ENCODE peak calls at places on chromosomes 5 and 9, in seven cellular contexts. One of them, this sample, is unnamed. For H3K4me1, the result is how much of the 10 kb centered on the place peaks cover.

GRCh38 chr9:35910613-35911488 is 1.6 kb downstream of the SPAAR start:
- DNase-seq in osteoblast: peak
- DNase-seq in mammary epithelial cell: peak
- DNase-seq in fibroblast of lung: peak
- DNase-seq in kidney: peak
- DNase-seq in PC-3: peak
- DNase-seq in keratinocyte: no peak
- DNase-seq in this sample: peak

GRCh38 chr9:79944991-79945390 is 373.2 kb downstream of the TLE4 start:
- DNase-seq in fibroblast of lung: no peak
- DNase-seq in kidney: no peak
- DNase-seq in PC-3: no peak
- DNase-seq in osteoblast: no peak
- DNase-seq in mammary epithelial cell: no peak
- DNase-seq in keratinocyte: no peak
- DNase-seq in this sample: no peak

GRCh38 chr5:81776258-81776657 is 25.4 kb upstream of the SSBP2 start:
- DNase-seq in osteoblast: no peak
- DNase-seq in keratinocyte: no peak
- DNase-seq in PC-3: no peak
- DNase-seq in fibroblast of lung: no peak
- DNase-seq in mammary epithelial cell: no peak
- DNase-seq in kidney: no peak
- DNase-seq in this sample: no peak

GRCh38 chr5:101664071-101664791 is 631.9 kb downstream of the SLCO4C1 start:
- DNase-seq in mammary epithelial cell: no peak
- DNase-seq in PC-3: no peak
- DNase-seq in kidney: no peak
- DNase-seq in osteoblast: no peak
- DNase-seq in fibroblast of lung: no peak
- DNase-seq in keratinocyte: no peak
- DNase-seq in this sample: no peak

GRCh38 chr5:19866088-19866446 is 121.9 kb downstream of the CDH18 start:
- DNase-seq in osteoblast: no peak
- DNase-seq in fibroblast of lung: no peak
- DNase-seq in PC-3: no peak
- DNase-seq in mammary epithelial cell: peak
- DNase-seq in kidney: no peak
- DNase-seq in keratinocyte: no peak
- DNase-seq in this sample: no peak

GRCh38 chr5:67092447-67093023 is 104.1 kb downstream of the CD180 start:
- DNase-seq in PC-3: peak
- DNase-seq in keratinocyte: no peak
- DNase-seq in osteoblast: no peak
- DNase-seq in kidney: no peak
- DNase-seq in fibroblast of lung: no peak
- DNase-seq in mammary epithelial cell: no peak
- DNase-seq in this sample: no peak

GRCh38 chr5:112917453-112918005 is 4.5 kb downstream of the REEP5 start:
- DNase-seq in kidney: no peak
- DNase-seq in keratinocyte: no peak
- DNase-seq in osteoblast: no peak
- DNase-seq in PC-3: peak
- DNase-seq in mammary epithelial cell: no peak
- DNase-seq in fibroblast of lung: peak
- DNase-seq in this sample: peak

GRCh38 chr5:72994578-72994977 is 38.7 kb downstream of the FCHO2 start:
- DNase-seq in PC-3: no peak
- DNase-seq in mammary epithelial cell: no peak
- DNase-seq in keratinocyte: no peak
- DNase-seq in kidney: no peak
- DNase-seq in fibroblast of lung: no peak
- DNase-seq in osteoblast: no peak
- DNase-seq in this sample: no peak

GRCh38 chr5:32498484-32498883 is 53.9 kb upstream of the ZFR start:
- DNase-seq in kidney: no peak
- DNase-seq in osteoblast: no peak
- DNase-seq in keratinocyte: no peak
- DNase-seq in fibroblast of lung: no peak
- DNase-seq in PC-3: no peak
- DNase-seq in mammary epithelial cell: no peak
- DNase-seq in this sample: no peak

GRCh38 chr9:95073042-95073607 is 244.4 kb downstream of the FANCC start:
- DNase-seq in PC-3: peak
- DNase-seq in mammary epithelial cell: no peak
- DNase-seq in keratinocyte: no peak
- DNase-seq in osteoblast: peak
- DNase-seq in fibroblast of lung: no peak
- DNase-seq in kidney: no peak
- DNase-seq in this sample: peak

GRCh38 chr5:125894383-125894782 is 528.8 kb upstream of the GRAMD2B start:
- DNase-seq in PC-3: no peak
- DNase-seq in keratinocyte: no peak
- DNase-seq in fibroblast of lung: peak
- DNase-seq in kidney: no peak
- DNase-seq in mammary epithelial cell: peak
- DNase-seq in osteoblast: no peak
- DNase-seq in this sample: no peak

GRCh38 chr5:180253036-180253824 is 38.7 kb downstream of the MAPK9 start:
- DNase-seq in fibroblast of lung: no peak
- DNase-seq in kidney: peak
- DNase-seq in osteoblast: no peak
- DNase-seq in mammary epithelial cell: peak
- DNase-seq in PC-3: no peak
- DNase-seq in keratinocyte: no peak
- DNase-seq in this sample: no peak

DNA sequence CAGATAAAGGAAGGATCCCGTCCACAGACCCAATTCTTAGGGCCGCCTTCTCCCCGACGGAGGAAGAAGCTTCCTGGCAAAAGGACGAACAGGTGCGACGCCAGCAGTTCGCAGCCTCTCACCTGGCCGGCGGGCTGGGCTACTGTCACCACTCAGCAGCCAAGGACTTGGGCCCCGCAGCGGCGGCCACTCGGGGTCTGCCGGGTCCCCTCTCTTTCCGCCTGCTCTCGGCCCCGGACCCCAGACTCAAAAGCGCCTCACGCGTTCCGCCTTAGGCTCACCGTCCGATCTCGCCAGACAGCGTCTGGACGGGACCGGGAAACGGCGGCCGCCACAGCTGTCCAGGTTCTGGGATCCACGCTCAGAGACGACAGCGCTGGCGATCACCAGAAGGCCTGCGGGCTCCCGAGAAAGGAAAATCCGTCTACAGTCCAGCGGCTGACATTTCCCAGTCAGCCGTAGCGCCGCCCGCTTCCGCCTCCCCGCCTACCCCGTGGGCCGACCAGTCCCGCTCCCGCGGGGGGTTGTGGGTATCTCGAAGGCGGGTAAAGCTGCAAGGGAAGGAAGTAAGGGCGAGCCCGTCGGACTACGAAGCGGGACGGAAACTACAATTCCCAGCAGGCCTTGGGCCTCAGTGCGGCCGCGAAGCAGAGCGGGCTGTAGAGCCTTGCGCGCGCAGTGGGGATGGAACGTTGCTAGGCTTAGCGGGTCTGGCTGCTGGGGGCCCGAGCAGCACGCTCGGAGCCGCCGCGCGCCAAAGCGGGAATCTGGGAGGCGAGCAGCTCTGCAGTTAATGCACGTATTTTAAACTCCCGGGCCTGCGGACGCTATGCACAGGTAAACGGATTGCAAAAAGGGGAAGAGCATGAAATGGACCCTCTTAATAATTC is at the start of the genes LMBRD2 and SKP2:
- DNase-seq in PC-3: peak
- DNase-seq in osteoblast: peak
- DNase-seq in kidney: peak
- DNase-seq in fibroblast of lung: peak
- DNase-seq in keratinocyte: peak
- DNase-seq in mammary epithelial cell: peak
- DNase-seq in this sample: peak
- H3K4me1 ChIP-seq in PC-3: under half
- H3K4me1 ChIP-seq in osteoblast: under half
- H3K4me1 ChIP-seq in kidney: under half
- H3K4me1 ChIP-seq in fibroblast of lung: under half
- H3K4me1 ChIP-seq in keratinocyte: under half
- H3K4me1 ChIP-seq in mammary epithelial cell: under half
- H3K4me1 ChIP-seq in this sample: under half

GRCh38 chr5:158876263-158876942 is 223.3 kb downstream of the EBF1 start:
- DNase-seq in osteoblast: no peak
- DNase-seq in fibroblast of lung: no peak
- DNase-seq in PC-3: no peak
- DNase-seq in kidney: no peak
- DNase-seq in keratinocyte: no peak
- DNase-seq in mammary epithelial cell: no peak
- DNase-seq in this sample: peak
- H3K4me1 ChIP-seq in osteoblast: under half
- H3K4me1 ChIP-seq in fibroblast of lung: under half
- H3K4me1 ChIP-seq in PC-3: under half
- H3K4me1 ChIP-seq in kidney: under half
- H3K4me1 ChIP-seq in keratinocyte: under half
- H3K4me1 ChIP-seq in mammary epithelial cell: under half
- H3K4me1 ChIP-seq in this sample: under half

GRCh38 chr9:93479726-93480125 is 26.3 kb upstream of the FAM120AOS start:
- DNase-seq in mammary epithelial cell: no peak
- DNase-seq in fibroblast of lung: no peak
- DNase-seq in kidney: no peak
- DNase-seq in osteoblast: no peak
- DNase-seq in PC-3: no peak
- DNase-seq in keratinocyte: no peak
- DNase-seq in this sample: peak

GRCh38 chr9:93480262-93480661 is 26.9 kb upstream of the FAM120AOS start:
- DNase-seq in PC-3: no peak
- DNase-seq in mammary epithelial cell: no peak
- DNase-seq in kidney: no peak
- DNase-seq in osteoblast: no peak
- DNase-seq in keratinocyte: no peak
- DNase-seq in fibroblast of lung: no peak
- DNase-seq in this sample: no peak

GRCh38 chr9:93486269-93486668 is 32.9 kb upstream of the FAM120AOS start:
- DNase-seq in kidney: no peak
- DNase-seq in keratinocyte: no peak
- DNase-seq in osteoblast: peak
- DNase-seq in PC-3: no peak
- DNase-seq in mammary epithelial cell: no peak
- DNase-seq in fibroblast of lung: no peak
- DNase-seq in this sample: peak

GRCh38 chr9:93480728-93481324 is 27.4 kb upstream of the FAM120AOS start:
- DNase-seq in osteoblast: peak
- DNase-seq in mammary epithelial cell: no peak
- DNase-seq in PC-3: no peak
- DNase-seq in fibroblast of lung: no peak
- DNase-seq in kidney: no peak
- DNase-seq in keratinocyte: no peak
- DNase-seq in this sample: no peak

GRCh38 chr9:93483497-93483896 is 30.1 kb upstream of the FAM120AOS start:
- DNase-seq in mammary epithelial cell: no peak
- DNase-seq in osteoblast: no peak
- DNase-seq in fibroblast of lung: no peak
- DNase-seq in PC-3: no peak
- DNase-seq in kidney: no peak
- DNase-seq in keratinocyte: no peak
- DNase-seq in this sample: no peak
- H3K4me1 ChIP-seq in mammary epithelial cell: under half
- H3K4me1 ChIP-seq in osteoblast: under half
- H3K4me1 ChIP-seq in fibroblast of lung: under half
- H3K4me1 ChIP-seq in PC-3: under half
- H3K4me1 ChIP-seq in kidney: under half
- H3K4me1 ChIP-seq in keratinocyte: under half
- H3K4me1 ChIP-seq in this sample: under half

GRCh38 chr5:149623473-149623872 is 42.2 kb downstream of the ARHGEF37 start:
- DNase-seq in fibroblast of lung: no peak
- DNase-seq in osteoblast: no peak
- DNase-seq in PC-3: no peak
- DNase-seq in kidney: no peak
- DNase-seq in mammary epithelial cell: no peak
- DNase-seq in keratinocyte: no peak
- DNase-seq in this sample: no peak
- H3K4me1 ChIP-seq in fibroblast of lung: under half
- H3K4me1 ChIP-seq in osteoblast: under half
- H3K4me1 ChIP-seq in PC-3: under half
- H3K4me1 ChIP-seq in kidney: under half
- H3K4me1 ChIP-seq in mammary epithelial cell: under half
- H3K4me1 ChIP-seq in keratinocyte: under half
- H3K4me1 ChIP-seq in this sample: under half

This sample was measured in GM23248.